ENCODE peak calls at places on chromosomes 2 and 18, in four cellular contexts. U is K562, Y is HL-60, T is GM12878. W is an unnamed sample.

GRCh38 chr2:152519581-152519952 is 184.6 kb downstream of the FMNL2 start:
- DNase-seq in U (no peak), Y (no peak), T (no peak), W (no peak)

GRCh38 chr2:37232131-37232933 is 874 bp downstream of the NDUFAF7 start:
- DNase-seq in U (peak), Y (no peak), T (no peak), W (no peak)

GRCh38 chr2:233448565-233448964 is 94.3 kb downstream of the DGKD start:
- DNase-seq in U (no peak), Y (no peak), T (no peak), W (no peak)

GRCh38 chr2:12007282-12007681 is 260.9 kb downstream of the LPIN1 start:
- DNase-seq in U (no peak), Y (no peak), T (no peak), W (no peak)

GRCh38 chr2:126832038-126832437 is 66.7 kb upstream of the TEX51 start:
- DNase-seq in U (no peak), Y (no peak), T (no peak), W (no peak)

GRCh38 chr2:109089602-109090300 is 39.3 kb upstream of the SH3RF3 start:
- DNase-seq in U (no peak), Y (no peak), T (no peak), W (no peak)

GRCh38 chr2:233708942-233709341 is 3.8 kb upstream of the UGT1A5 start:
- DNase-seq in U (peak), Y (no peak), T (no peak), W (no peak)

GRCh38 chr18:49018961-49019445 is 68.2 kb upstream of the SMAD7 start:
- DNase-seq in U (no peak), Y (no peak), T (no peak), W (no peak)

GRCh38 chr2:239827511-239827865 is 197.7 kb downstream of the NDUFA10 start:
- DNase-seq in U (no peak), Y (no peak), T (no peak), W (no peak)

GRCh38 chr18:75160315-75160714 is 48.6 kb downstream of the PTGR3 start:
- DNase-seq in U (no peak), Y (no peak), T (no peak), W (no peak)

GRCh38 chr2:44972771-44973535 is 31.5 kb downstream of the SIX3 start:
- DNase-seq in U (no peak), Y (no peak), T (no peak), W (no peak)

GRCh38 chr2:13091463-13091862 is 374.7 kb downstream of the TRIB2 start:
- DNase-seq in U (no peak), Y (no peak), T (no peak), W (no peak)

GRCh38 chr2:109247340-109247739 is 118.3 kb downstream of the SH3RF3 start:
- DNase-seq in U (no peak), Y (no peak), T (no peak), W (no peak)

GRCh38 chr2:216188956-216189355 is 79.8 kb downstream of the XRCC5 start:
- DNase-seq in U (no peak), Y (no peak), T (no peak), W (no peak)

GRCh38 chr2:205852457-205852856 is 170.2 kb downstream of the NRP2 start:
- DNase-seq in U (no peak), Y (no peak), T (no peak), W (no peak)

GRCh38 chr2:110770696-110771425 is 38.5 kb downstream of the ACOXL start:
- DNase-seq in U (no peak), Y (no peak), T (no peak), W (no peak)

GRCh38 chr2:207188601-207189000 is 22.9 kb upstream of the KLF7 start:
- DNase-seq in U (no peak), Y (no peak), T (no peak), W (no peak)

GRCh38 chr18:12409466-12409865 is 1.7 kb downstream of the PRELID3A start:
- DNase-seq in U (no peak), Y (no peak), T (no peak), W (no peak)

GRCh38 chr2:138777996-138778395 is 2.2 kb downstream of the NXPH2 start:
- DNase-seq in U (no peak), Y (no peak), T (no peak), W (no peak)

GRCh38 chr2:240822280-240822847 is 2.3 kb upstream of the KIF1A start:
- DNase-seq in U (no peak), Y (no peak), T (no peak), W (no peak)

GRCh38 chr2:157194097-157194688 is 63.3 kb upstream of the GALNT5 start:
- DNase-seq in U (peak), Y (no peak), T (no peak), W (peak)

GRCh38 chr2:197241153-197241552 is 69.4 kb downstream of the ANKRD44 start:
- DNase-seq in U (no peak), Y (no peak), T (no peak), W (no peak)

GRCh38 chr2:18558458-18558857 is 2.0 kb downstream of the RDH14 start:
- DNase-seq in U (peak), Y (no peak), T (no peak), W (no peak)

GRCh38 chr18:27748336-27748735 is 428.6 kb downstream of the CDH2 start:
- DNase-seq in U (no peak), Y (no peak), T (no peak), W (no peak)

GRCh38 chr18:59446012-59446411 is 86.9 kb upstream of the LMAN1 start:
- DNase-seq in U (no peak), Y (no peak), T (no peak), W (no peak)

GRCh38 chr2:132783883-132784282 is 113.9 kb upstream of the LYPD1 start:
- DNase-seq in U (no peak), Y (no peak), T (no peak), W (no peak)

GRCh38 chr2:175366814-175367213 is 185.3 kb upstream of the ATP5MC3 start:
- DNase-seq in U (peak), Y (peak), T (peak), W (peak)

GRCh38 chr18:10923225-10923624 is 226.1 kb downstream of the PIEZO2 start:
- DNase-seq in U (no peak), Y (no peak), T (no peak), W (no peak)

GRCh38 chr18:44887227-44887631 is 206.5 kb downstream of the SETBP1 start:
- DNase-seq in U (no peak), Y (no peak), T (peak), W (peak)

GRCh38 chr2:102138331-102138730 is 4.2 kb upstream of the IL1R1 start:
- DNase-seq in U (no peak), Y (no peak), T (no peak), W (no peak)
- TF ChIP-seq SPI1 in U (no peak), Y (no peak), T (no peak), W (no peak)

GRCh38 chr2:172228177-172228785 is 125.6 kb upstream of the DLX2 start:
- DNase-seq in U (no peak), Y (no peak), T (no peak), W (no peak)
- TF ChIP-seq SPI1 in U (no peak), Y (no peak), T (no peak), W (no peak)

DNA sequence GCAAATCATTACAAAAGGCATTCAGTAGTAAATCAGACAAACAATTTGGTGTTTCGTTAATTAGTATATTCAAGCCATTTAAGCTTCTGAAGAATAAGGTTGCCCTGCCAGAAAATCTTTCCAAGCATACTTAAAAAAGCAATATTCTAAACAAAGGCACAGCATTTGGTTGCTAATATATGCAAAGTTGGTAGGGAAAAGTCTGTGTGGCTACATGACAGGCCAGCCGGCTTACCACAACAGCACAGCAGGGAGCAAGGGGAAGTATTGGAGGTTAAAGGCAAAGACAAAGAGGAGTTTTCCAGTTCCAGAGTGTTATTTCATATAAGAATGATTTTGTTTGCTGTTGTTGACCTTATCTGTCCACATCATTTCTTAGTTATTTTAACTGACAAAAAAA is 282.3 kb downstream of the MBD5 start:
- DNase-seq in U (no peak), Y (no peak), T (no peak), W (no peak)
- TF ChIP-seq SPI1 in U (no peak), Y (no peak), T (no peak), W (no peak)

GRCh38 chr2:120857422-120857821 is 121.8 kb downstream of the GLI2 start:
- DNase-seq in U (no peak), Y (no peak), T (no peak), W (no peak)

GRCh38 chr2:120859814-120860578 is 124.3 kb downstream of the GLI2 start:
- DNase-seq in U (no peak), Y (no peak), T (no peak), W (no peak)

GRCh38 chr2:120858361-120858760 is 122.7 kb downstream of the GLI2 start:
- DNase-seq in U (no peak), Y (no peak), T (no peak), W (no peak)

GRCh38 chr2:120857931-120858330 is 122.3 kb downstream of the GLI2 start:
- DNase-seq in U (no peak), Y (no peak), T (no peak), W (no peak)

DNA sequence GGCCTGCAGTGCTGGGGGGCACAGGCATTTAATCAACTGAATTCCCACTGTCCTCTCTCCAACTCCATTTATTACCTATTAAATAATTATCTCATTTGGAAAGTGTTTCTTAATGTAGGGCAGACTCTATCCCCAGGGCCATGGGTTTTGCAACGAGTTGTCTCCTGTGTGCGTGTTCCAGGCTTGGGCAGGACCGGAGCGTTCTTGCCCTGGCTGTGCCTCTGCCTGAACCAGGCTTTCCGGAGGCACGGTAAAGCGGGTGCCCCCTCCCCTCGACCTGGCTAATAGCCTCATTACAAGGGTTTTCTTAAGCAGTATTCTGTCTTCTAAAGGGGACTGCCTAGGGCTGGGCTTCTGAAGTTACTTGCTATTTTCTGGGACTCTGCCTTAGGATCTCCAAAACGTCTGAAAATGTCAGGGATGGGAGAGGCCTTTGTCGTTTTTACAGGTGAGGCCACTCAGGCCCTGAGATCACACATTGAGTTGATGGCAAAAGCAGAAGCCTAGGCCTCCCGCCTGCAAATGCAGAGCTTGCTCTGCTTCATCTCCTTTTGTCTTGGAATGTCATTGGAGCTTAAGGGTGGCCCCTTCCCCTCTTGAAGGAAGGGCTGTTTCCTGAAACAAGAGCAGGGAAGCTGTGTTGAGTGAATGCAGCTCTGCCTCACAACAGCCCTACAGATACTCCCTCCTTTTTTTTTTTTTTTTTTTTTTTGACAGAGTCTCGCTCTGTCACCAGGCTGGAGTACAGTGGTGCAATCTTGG is 123.3 kb downstream of the GLI2 start:
- DNase-seq in U (no peak), Y (no peak), T (no peak), W (no peak)
- TF ChIP-seq SPI1 in U (no peak), Y (no peak), T (no peak), W (no peak)

GRCh38 chr2:223121317-223121716 is 69.3 kb downstream of the KCNE4 start:
- DNase-seq in U (no peak), Y (no peak), T (no peak), W (no peak)
- TF ChIP-seq SPI1 in U (no peak), Y (no peak), T (no peak), W (no peak)

DNA sequence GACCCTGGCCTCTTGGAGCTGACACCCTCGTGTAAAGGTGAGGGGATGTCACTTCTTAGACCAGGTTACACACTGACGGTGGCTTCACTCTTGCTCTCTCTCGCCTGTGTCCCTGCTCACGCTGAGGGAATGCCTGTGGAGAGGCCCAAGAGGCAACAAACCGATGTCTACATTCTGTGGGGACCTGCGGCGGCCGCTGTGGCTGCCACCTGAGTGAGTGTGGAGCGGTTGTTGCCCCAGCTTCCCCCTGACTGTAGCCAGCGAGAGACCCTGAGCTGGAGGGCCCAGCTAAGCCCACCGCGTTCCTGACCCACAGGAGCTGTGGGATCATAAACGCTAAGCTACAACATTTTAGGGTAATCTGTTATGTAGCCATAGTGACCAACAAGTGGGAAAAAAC is 55.7 kb upstream of the ASAP2 start:
- DNase-seq in U (no peak), Y (no peak), T (no peak), W (no peak)
- TF ChIP-seq SPI1 in U (no peak), Y (no peak), T (no peak), W (no peak)

DNA sequence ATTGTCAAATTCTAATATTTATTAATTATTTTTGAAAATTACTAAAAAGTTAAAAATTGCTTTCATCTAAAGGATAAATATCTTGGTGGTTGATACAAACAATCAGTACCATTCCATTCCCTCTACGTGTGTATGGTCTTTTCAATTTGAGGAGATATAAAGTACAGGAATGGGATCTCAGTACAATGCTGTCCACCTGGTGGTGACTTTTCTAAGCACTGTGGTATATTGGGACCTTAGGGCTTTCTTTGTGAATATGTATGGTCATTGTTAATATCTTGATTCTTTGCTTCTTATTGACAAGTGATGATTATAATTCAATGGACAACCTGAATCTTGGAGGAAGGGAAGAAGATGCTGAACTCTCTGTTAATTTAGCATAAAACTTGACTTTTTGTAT is 83.1 kb downstream of the NBEAL1 start:
- DNase-seq in U (peak), Y (no peak), T (no peak), W (no peak)
- TF ChIP-seq SPI1 in U (no peak), Y (no peak), T (no peak), W (no peak)

GRCh38 chr18:25759111-25759510 is 331.3 kb downstream of the SS18 start:
- DNase-seq in U (no peak), Y (no peak), T (no peak), W (no peak)
- TF ChIP-seq SPI1 in U (no peak), Y (no peak), T (no peak), W (no peak)

W was measured in GM12891.